ENCODE peak calls at places on chromosomes 6 and 20, in seven cellular contexts. One of them, this sample, is unnamed.

GRCh38 chr6:112980676-112981075 is 633.5 kb downstream of the RFPL4B start:
- DNase-seq in fibroblast of lung: no peak
- DNase-seq in heart right ventricle: no peak
- DNase-seq in heart left ventricle: no peak
- DNase-seq in left ventricle myocardium inferior: no peak
- DNase-seq in cardiac muscle cell: no peak
- DNase-seq in psoas muscle: no peak
- DNase-seq in this sample: no peak

GRCh38 chr20:51393566-51393965 is 149.0 kb downstream of the NFATC2 start:
- DNase-seq in left ventricle myocardium inferior: no peak
- DNase-seq in cardiac muscle cell: peak
- DNase-seq in fibroblast of lung: no peak
- DNase-seq in heart left ventricle: peak
- DNase-seq in heart right ventricle: peak
- DNase-seq in psoas muscle: no peak
- DNase-seq in this sample: no peak

GRCh38 chr6:139891471-139891870 is 517.0 kb upstream of the CITED2 start:
- DNase-seq in heart left ventricle: no peak
- DNase-seq in fibroblast of lung: peak
- DNase-seq in cardiac muscle cell: no peak
- DNase-seq in left ventricle myocardium inferior: no peak
- DNase-seq in psoas muscle: no peak
- DNase-seq in heart right ventricle: no peak
- DNase-seq in this sample: no peak

GRCh38 chr6:134636221-134636830 is 313.6 kb downstream of the ALDH8A1 start:
- DNase-seq in psoas muscle: no peak
- DNase-seq in fibroblast of lung: no peak
- DNase-seq in cardiac muscle cell: no peak
- DNase-seq in heart left ventricle: peak
- DNase-seq in left ventricle myocardium inferior: no peak
- DNase-seq in heart right ventricle: no peak
- DNase-seq in this sample: no peak

GRCh38 chr20:59925894-59926293 is 7.5 kb downstream of the SYCP2 start:
- DNase-seq in heart right ventricle: no peak
- DNase-seq in heart left ventricle: no peak
- DNase-seq in psoas muscle: no peak
- DNase-seq in cardiac muscle cell: no peak
- DNase-seq in left ventricle myocardium inferior: no peak
- DNase-seq in fibroblast of lung: no peak
- DNase-seq in this sample: no peak

GRCh38 chr20:32798046-32798985 is 21.4 kb upstream of the MAPRE1 start:
- DNase-seq in heart right ventricle: no peak
- DNase-seq in fibroblast of lung: no peak
- DNase-seq in cardiac muscle cell: no peak
- DNase-seq in psoas muscle: no peak
- DNase-seq in heart left ventricle: no peak
- DNase-seq in left ventricle myocardium inferior: no peak
- DNase-seq in this sample: no peak

GRCh38 chr6:16840291-16840690 is 79.0 kb upstream of the ATXN1 start:
- DNase-seq in heart right ventricle: no peak
- DNase-seq in fibroblast of lung: no peak
- DNase-seq in psoas muscle: no peak
- DNase-seq in cardiac muscle cell: no peak
- DNase-seq in heart left ventricle: no peak
- DNase-seq in left ventricle myocardium inferior: no peak
- DNase-seq in this sample: no peak

GRCh38 chr6:169868458-169868857 is 117.0 kb downstream of the ERMARD start:
- DNase-seq in fibroblast of lung: no peak
- DNase-seq in psoas muscle: no peak
- DNase-seq in left ventricle myocardium inferior: peak
- DNase-seq in heart right ventricle: peak
- DNase-seq in heart left ventricle: peak
- DNase-seq in cardiac muscle cell: no peak
- DNase-seq in this sample: no peak

GRCh38 chr20:528923-529594 is 14.5 kb downstream of the CSNK2A1 start:
- DNase-seq in psoas muscle: no peak
- DNase-seq in cardiac muscle cell: no peak
- DNase-seq in heart left ventricle: no peak
- DNase-seq in left ventricle myocardium inferior: no peak
- DNase-seq in heart right ventricle: no peak
- DNase-seq in fibroblast of lung: peak
- DNase-seq in this sample: peak

GRCh38 chr6:168916576-168917207 is 337.0 kb downstream of the THBS2 start:
- DNase-seq in psoas muscle: peak
- DNase-seq in heart right ventricle: no peak
- DNase-seq in cardiac muscle cell: no peak
- DNase-seq in left ventricle myocardium inferior: peak
- DNase-seq in fibroblast of lung: peak
- DNase-seq in heart left ventricle: no peak
- DNase-seq in this sample: no peak

GRCh38 chr6:43977404-43978111 is 149.7 kb downstream of the MRPL14 start:
- DNase-seq in left ventricle myocardium inferior: no peak
- DNase-seq in heart right ventricle: no peak
- DNase-seq in fibroblast of lung: no peak
- DNase-seq in cardiac muscle cell: no peak
- DNase-seq in psoas muscle: no peak
- DNase-seq in heart left ventricle: no peak
- DNase-seq in this sample: no peak

GRCh38 chr6:4776493-4776966 is 326 bp downstream of the CDYL start:
- DNase-seq in heart right ventricle: peak
- DNase-seq in heart left ventricle: no peak
- DNase-seq in psoas muscle: no peak
- DNase-seq in cardiac muscle cell: peak
- DNase-seq in left ventricle myocardium inferior: no peak
- DNase-seq in fibroblast of lung: no peak
- DNase-seq in this sample: no peak
- H3K27ac ChIP-seq in heart right ventricle: peak
- H3K27ac ChIP-seq in heart left ventricle: peak
- H3K27ac ChIP-seq in psoas muscle: peak
- H3K27ac ChIP-seq in cardiac muscle cell: peak
- H3K27ac ChIP-seq in left ventricle myocardium inferior: peak
- H3K27ac ChIP-seq in fibroblast of lung: no peak
- H3K27ac ChIP-seq in this sample: peak

DNA sequence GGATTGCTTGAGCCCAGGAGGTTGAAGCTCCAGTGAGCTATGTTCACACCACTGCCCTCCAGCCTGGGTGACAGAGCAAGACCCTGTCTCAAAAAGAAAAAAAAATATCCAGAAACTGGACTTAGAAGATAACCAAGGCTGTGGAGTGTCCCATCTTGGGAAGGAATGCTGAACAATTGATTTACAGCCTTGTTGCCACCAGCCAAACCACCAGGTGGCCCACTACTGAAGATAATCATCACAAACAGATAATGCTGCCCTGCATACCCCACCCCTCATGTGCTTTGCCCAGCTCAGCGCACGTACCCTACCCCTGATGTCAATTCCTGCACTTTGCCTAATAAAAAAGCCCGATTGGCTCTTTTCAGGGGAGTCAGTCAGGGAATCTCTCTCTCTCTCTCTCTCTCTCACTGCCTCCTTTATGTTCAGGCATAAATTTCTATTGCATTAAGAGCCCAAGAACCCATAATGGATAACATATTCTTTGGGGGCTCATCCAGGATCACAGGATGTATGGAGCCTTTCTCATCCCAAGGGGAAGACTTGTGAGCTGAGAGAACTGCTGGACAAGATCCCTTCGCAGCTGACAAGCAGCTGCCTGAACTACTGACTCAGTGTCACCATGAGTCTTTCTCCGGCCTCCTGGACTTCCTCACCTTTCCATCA is 166.4 kb downstream of the CD24 start:
- DNase-seq in heart left ventricle: no peak
- DNase-seq in heart right ventricle: no peak
- DNase-seq in fibroblast of lung: no peak
- DNase-seq in cardiac muscle cell: no peak
- DNase-seq in left ventricle myocardium inferior: no peak
- DNase-seq in psoas muscle: no peak
- DNase-seq in this sample: no peak
- TF ChIP-seq CTCF in heart left ventricle: no peak
- TF ChIP-seq CTCF in heart right ventricle: no peak
- TF ChIP-seq CTCF in fibroblast of lung: no peak
- TF ChIP-seq CTCF in cardiac muscle cell: no peak
- TF ChIP-seq CTCF in left ventricle myocardium inferior: no peak
- TF ChIP-seq CTCF in psoas muscle: no peak
- TF ChIP-seq CTCF in this sample: no peak

GRCh38 chr20:35171438-35171752 is 477 bp upstream of the PROCR start:
- DNase-seq in heart left ventricle: no peak
- DNase-seq in left ventricle myocardium inferior: no peak
- DNase-seq in psoas muscle: no peak
- DNase-seq in heart right ventricle: no peak
- DNase-seq in cardiac muscle cell: no peak
- DNase-seq in fibroblast of lung: no peak
- DNase-seq in this sample: no peak
- H3K27ac ChIP-seq in heart left ventricle: peak
- H3K27ac ChIP-seq in left ventricle myocardium inferior: peak
- H3K27ac ChIP-seq in psoas muscle: peak
- H3K27ac ChIP-seq in heart right ventricle: peak
- H3K27ac ChIP-seq in cardiac muscle cell: no peak
- H3K27ac ChIP-seq in fibroblast of lung: no peak
- H3K27ac ChIP-seq in this sample: no peak

GRCh38 chr6:117483645-117484016 is 1.2 kb downstream of the DCBLD1 start:
- DNase-seq in heart right ventricle: no peak
- DNase-seq in fibroblast of lung: no peak
- DNase-seq in heart left ventricle: no peak
- DNase-seq in cardiac muscle cell: peak
- DNase-seq in psoas muscle: no peak
- DNase-seq in left ventricle myocardium inferior: no peak
- DNase-seq in this sample: no peak
- TF ChIP-seq CTCF in heart right ventricle: no peak
- TF ChIP-seq CTCF in fibroblast of lung: no peak
- TF ChIP-seq CTCF in heart left ventricle: no peak
- TF ChIP-seq CTCF in cardiac muscle cell: no peak
- TF ChIP-seq CTCF in psoas muscle: no peak
- TF ChIP-seq CTCF in left ventricle myocardium inferior: no peak
- TF ChIP-seq CTCF in this sample: no peak

DNA sequence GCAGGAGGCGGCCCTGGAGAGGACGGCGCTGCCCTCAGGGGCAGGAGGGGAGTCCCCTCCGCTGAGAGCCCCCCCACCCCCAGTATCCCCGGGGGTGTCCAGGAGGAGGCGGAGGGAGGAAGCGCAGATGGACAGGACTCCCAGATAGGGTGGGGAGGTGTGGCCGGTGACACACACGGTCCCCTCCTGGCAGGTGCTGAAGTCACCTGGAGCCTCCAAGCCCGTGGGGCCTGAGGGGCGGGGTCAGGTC is 1.4 kb downstream of the STMN3 start:
- DNase-seq in left ventricle myocardium inferior: no peak
- DNase-seq in cardiac muscle cell: no peak
- DNase-seq in heart right ventricle: no peak
- DNase-seq in psoas muscle: no peak
- DNase-seq in fibroblast of lung: no peak
- DNase-seq in heart left ventricle: no peak
- DNase-seq in this sample: no peak
- H3K27ac ChIP-seq in left ventricle myocardium inferior: peak
- H3K27ac ChIP-seq in cardiac muscle cell: no peak
- H3K27ac ChIP-seq in heart right ventricle: no peak
- H3K27ac ChIP-seq in psoas muscle: no peak
- H3K27ac ChIP-seq in fibroblast of lung: no peak
- H3K27ac ChIP-seq in heart left ventricle: no peak
- H3K27ac ChIP-seq in this sample: no peak

GRCh38 chr6:10101551-10102252 is 313.2 kb downstream of the TFAP2A start:
- DNase-seq in heart left ventricle: no peak
- DNase-seq in fibroblast of lung: peak
- DNase-seq in left ventricle myocardium inferior: no peak
- DNase-seq in heart right ventricle: no peak
- DNase-seq in psoas muscle: no peak
- DNase-seq in cardiac muscle cell: no peak
- DNase-seq in this sample: no peak
- TF ChIP-seq CTCF in heart left ventricle: no peak
- TF ChIP-seq CTCF in fibroblast of lung: no peak
- TF ChIP-seq CTCF in left ventricle myocardium inferior: no peak
- TF ChIP-seq CTCF in heart right ventricle: no peak
- TF ChIP-seq CTCF in psoas muscle: no peak
- TF ChIP-seq CTCF in cardiac muscle cell: no peak
- TF ChIP-seq CTCF in this sample: no peak

GRCh38 chr6:159979136-159979874 is 10.4 kb downstream of the IGF2R start:
- DNase-seq in left ventricle myocardium inferior: no peak
- DNase-seq in heart left ventricle: peak
- DNase-seq in fibroblast of lung: peak
- DNase-seq in psoas muscle: peak
- DNase-seq in heart right ventricle: no peak
- DNase-seq in cardiac muscle cell: peak
- DNase-seq in this sample: no peak
- H3K27ac ChIP-seq in left ventricle myocardium inferior: peak
- H3K27ac ChIP-seq in heart left ventricle: peak
- H3K27ac ChIP-seq in fibroblast of lung: no peak
- H3K27ac ChIP-seq in psoas muscle: peak
- H3K27ac ChIP-seq in heart right ventricle: peak
- H3K27ac ChIP-seq in cardiac muscle cell: peak
- H3K27ac ChIP-seq in this sample: peak